ENCODE peak calls at places on chromosomes 13 and 19, in ten cellular contexts. H is choroid plexus epithelial cell, R is PC-9, C is lung, O is GM03348, K is left lung, Q is hypothalamus, F is cardiac fibroblast, N is A549, W is heart right ventricle. S is an unnamed sample.

GRCh38 chr19:38253788-38254187 is 2.4 kb downstream of the PPP1R14A start:
- DNase-seq in H (no peak), R (no peak), C (no peak), O (no peak), K (no peak), Q (no peak), F (no peak), N (no peak), W (no peak), S (no peak)

GRCh38 chr13:110815471-110816204 is 99.2 kb downstream of the ANKRD10 start:
- DNase-seq in H (peak), R (peak), C (no peak), O (no peak), K (no peak), Q (no peak), F (no peak), N (no peak), W (no peak), S (no peak)

GRCh38 chr13:101522607-101523006 is 70.1 kb downstream of the ITGBL1 start:
- DNase-seq in H (no peak), R (peak), C (no peak), O (no peak), K (no peak), Q (no peak), F (no peak), N (no peak), W (no peak), S (no peak)

GRCh38 chr13:66503890-66504289 is 726.2 kb downstream of the PCDH9 start:
- DNase-seq in H (no peak), R (no peak), C (no peak), O (no peak), K (no peak), Q (no peak), F (no peak), N (no peak), W (no peak), S (no peak)

GRCh38 chr19:18650048-18650435 is 13.2 kb downstream of the KLHL26 start:
- DNase-seq in H (peak), R (no peak), C (no peak), O (peak), K (no peak), Q (no peak), F (peak), N (no peak), W (peak), S (peak)

GRCh38 chr13:25771641-25772478 is 280.0 kb downstream of the SHISA2 start:
- DNase-seq in H (peak), R (no peak), C (no peak), O (no peak), K (no peak), Q (no peak), F (no peak), N (no peak), W (no peak), S (no peak)

GRCh38 chr19:18086590-18087138 is at the start of gene IL12RB1:
- DNase-seq in H (peak), R (no peak), C (no peak), O (no peak), K (no peak), Q (no peak), F (no peak), N (no peak), W (no peak), S (no peak)

GRCh38 chr13:99960663-99961440 is 10.7 kb downstream of the ZIC5 start:
- DNase-seq in H (no peak), R (no peak), C (no peak), O (no peak), K (no peak), Q (no peak), F (no peak), N (no peak), W (no peak), S (no peak)

GRCh38 chr19:3481241-3482090 is 1.1 kb upstream of the SMIM24 start:
- DNase-seq in H (no peak), R (peak), C (no peak), O (no peak), K (no peak), Q (no peak), F (no peak), N (no peak), W (no peak), S (no peak)

GRCh38 chr19:40596608-40597328 is 4.4 kb upstream of the LTBP4 start:
- DNase-seq in H (peak), R (no peak), C (peak), O (peak), K (peak), Q (no peak), F (peak), N (peak), W (peak), S (peak)

GRCh38 chr13:28586585-28587540 is 72.1 kb upstream of the POMP start:
- DNase-seq in H (no peak), R (no peak), C (no peak), O (no peak), K (no peak), Q (no peak), F (no peak), N (no peak), W (no peak), S (no peak)

GRCh38 chr19:3683405-3683865 is 16.8 kb downstream of the PIP5K1C start:
- DNase-seq in H (peak), R (no peak), C (no peak), O (no peak), K (no peak), Q (no peak), F (peak), N (no peak), W (peak), S (no peak)

GRCh38 chr19:36686365-36687213 is 823 bp upstream of the ZNF567 start:
- DNase-seq in H (peak), R (no peak), C (no peak), O (peak), K (no peak), Q (no peak), F (peak), N (no peak), W (peak), S (peak)

GRCh38 chr13:26819067-26819466 is 58.5 kb upstream of the GPR12 start:
- DNase-seq in H (no peak), R (no peak), C (no peak), O (no peak), K (no peak), Q (no peak), F (no peak), N (no peak), W (no peak), S (no peak)

S was measured in fibroblast of gingiva.